ENCODE peak calls at places on chromosome X, in eight cellular contexts. K is mammary epithelial cell, S is glomerular endothelial cell, O is NCI-H1092, Z is ACHN, R is left ventricle myocardium inferior, C is NCI-H226, D is GM19239. V is an unnamed sample.

GRCh38 chrX:33339219-33339618 is 127.9 kb upstream of the DMD start:
- DNase-seq in O (no peak), S (no peak), Z (no peak), R (no peak), C (no peak), K (peak; percentile 43), D (no peak), V (peak; percentile 52)

GRCh38 chrX:108270280-108270679 is 167.9 kb downstream of the COL4A6 start:
- DNase-seq in Z (no peak), C (no peak), D (no peak), O (no peak), R (no peak), K (peak; percentile 85), S (no peak), V (no peak)

GRCh38 chrX:130111220-130111934 is 1.1 kb upstream of the ELF4 start:
- DNase-seq in Z (peak; percentile 19), C (peak; percentile 11), O (no peak), K (peak; percentile 75), R (no peak), S (no peak), D (no peak), V (no peak)

GRCh38 chrX:24148535-24149345 is 789 bp upstream of the ZFX start:
- DNase-seq in R (no peak), S (no peak), O (peak; percentile 10), K (no peak), C (no peak), D (no peak), Z (peak; percentile 29), V (peak; percentile 16)

GRCh38 chrX:1591863-1592127 is 391 bp downstream of the AKAP17A start:
- DNase-seq in S (no peak), D (no peak), R (no peak), K (no peak), C (no peak), Z (no peak), O (no peak), V (no peak)

GRCh38 chrX:53481093-53481492 is 46.9 kb upstream of the HSD17B10 start:
- DNase-seq in K (no peak), D (no peak), S (no peak), C (no peak), R (no peak), O (no peak), Z (peak; percentile 3), V (no peak)

GRCh38 chrX:151698485-151698884 is 3.2 kb downstream of the PRRG3 start:
- DNase-seq in S (no peak), D (no peak), C (no peak), O (no peak), K (no peak), Z (no peak), R (no peak), V (no peak)

GRCh38 chrX:132044953-132045352 is 21.9 kb downstream of the STK26 start:
- DNase-seq in O (no peak), R (no peak), K (no peak), Z (no peak), D (no peak), C (peak; percentile 7), S (no peak), V (no peak)

GRCh38 chrX:122625821-122626220 is 558.3 kb upstream of the GRIA3 start:
- DNase-seq in C (no peak), Z (no peak), R (no peak), D (no peak), O (no peak), S (no peak), K (peak; percentile 68), V (no peak)

GRCh38 chrX:135484636-135485289 is 35.7 kb upstream of the INTS6L start:
- DNase-seq in S (no peak), R (no peak), K (peak; percentile 19), Z (peak; percentile 32), D (no peak), O (peak; percentile 5), C (peak; percentile 10), V (peak; percentile 40)

GRCh38 chrX:23785564-23785963 is 2.6 kb downstream of the SAT1 start:
- DNase-seq in R (no peak), K (no peak), C (no peak), S (no peak), Z (no peak), O (no peak), D (no peak), V (no peak)

GRCh38 chrX:137565318-137565904 is 516 bp upstream of the ZIC3 start:
- DNase-seq in Z (no peak), S (no peak), R (no peak), C (no peak), K (no peak), D (no peak), O (no peak), V (no peak)

V was measured in pons.